ENCODE peak calls at places on chromosomes 2 and 18, in seven cellular contexts. U, L, A, K, R, Z and C are unnamed samples.

GRCh38 chr18:50949185-50949584 is 18.7 kb upstream of the ELAC1 start:
- DNase-seq in L (no peak), U (no peak), R (no peak), A (no peak), Z (no peak), K (no peak), C (no peak)

GRCh38 chr18:35605686-35606417 is 24.3 kb downstream of the GALNT1 start:
- DNase-seq in L (peak), U (no peak), A (no peak), Z (no peak), K (peak), R (no peak), C (no peak)

GRCh38 chr2:113216891-113217454 is 43.2 kb downstream of the PSD4 start:
- DNase-seq in K (no peak), U (no peak), R (no peak), Z (no peak), A (no peak), L (no peak), C (no peak)

GRCh38 chr2:143171817-143172216 is 42.6 kb downstream of the ARHGAP15 start:
- DNase-seq in L (peak), R (no peak), U (no peak), K (peak), A (no peak), Z (no peak), C (peak)

GRCh38 chr2:128414351-128414750 is 95.7 kb upstream of the HS6ST1 start:
- DNase-seq in Z (no peak), U (no peak), R (no peak), K (no peak), L (no peak), A (no peak), C (no peak)

GRCh38 chr18:11565716-11566115 is 43.7 kb upstream of the SLC35G4 start:
- DNase-seq in L (no peak), R (no peak), Z (no peak), A (no peak), U (no peak), K (no peak), C (no peak)

GRCh38 chr18:34760444-34760843 is 50.3 kb downstream of the DTNA start:
- DNase-seq in R (no peak), K (no peak), Z (no peak), A (no peak), L (no peak), U (no peak), C (no peak)

GRCh38 chr2:239944706-239945551 is 80.2 kb downstream of the NDUFA10 start:
- DNase-seq in Z (no peak), U (peak), L (peak), K (peak), A (no peak), R (no peak), C (no peak)

GRCh38 chr18:21134895-21135294 is 23.3 kb upstream of the ROCK1 start:
- DNase-seq in Z (no peak), K (peak), A (no peak), L (peak), R (no peak), U (no peak), C (peak)

GRCh38 chr2:136301012-136301411 is 183.1 kb upstream of the CXCR4 start:
- DNase-seq in A (no peak), Z (no peak), L (no peak), K (no peak), U (no peak), R (no peak), C (no peak)

GRCh38 chr2:96685592-96686459 is 43.3 kb downstream of the FER1L5 start:
- DNase-seq in U (no peak), L (peak), K (peak), R (no peak), A (no peak), Z (no peak), C (peak)

GRCh38 chr2:28276076-28276618 is 116.5 kb upstream of the FOSL2 start:
- DNase-seq in K (peak), U (peak), R (peak), L (peak), Z (peak), A (peak), C (peak)

DNA sequence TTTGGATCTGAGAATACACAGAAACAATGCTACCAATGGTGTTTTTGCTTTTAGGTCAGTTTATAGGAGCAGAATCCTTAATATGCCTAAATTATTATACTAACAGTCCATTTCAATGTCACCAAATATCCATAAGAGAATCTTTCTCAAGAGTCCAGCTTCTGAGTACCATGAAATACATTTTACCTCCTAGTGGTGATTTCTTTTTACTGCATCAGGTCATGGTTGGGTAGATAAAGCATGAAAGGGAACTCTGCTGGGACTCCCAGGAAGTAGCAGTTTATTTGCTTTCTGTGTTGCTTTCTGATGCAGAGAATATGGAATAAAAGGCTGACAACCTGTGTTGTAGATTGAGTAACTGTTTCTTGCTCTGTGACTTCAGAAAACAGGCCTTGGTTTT is 115.6 kb downstream of the PPP1R1C start:
- DNase-seq in K (no peak), R (no peak), A (no peak), Z (no peak), L (no peak), U (no peak), C (no peak)
- TF ChIP-seq CTCF in K (peak), R (peak), A (peak), Z (no peak), L (no peak), U (no peak), C (peak)

DNA sequence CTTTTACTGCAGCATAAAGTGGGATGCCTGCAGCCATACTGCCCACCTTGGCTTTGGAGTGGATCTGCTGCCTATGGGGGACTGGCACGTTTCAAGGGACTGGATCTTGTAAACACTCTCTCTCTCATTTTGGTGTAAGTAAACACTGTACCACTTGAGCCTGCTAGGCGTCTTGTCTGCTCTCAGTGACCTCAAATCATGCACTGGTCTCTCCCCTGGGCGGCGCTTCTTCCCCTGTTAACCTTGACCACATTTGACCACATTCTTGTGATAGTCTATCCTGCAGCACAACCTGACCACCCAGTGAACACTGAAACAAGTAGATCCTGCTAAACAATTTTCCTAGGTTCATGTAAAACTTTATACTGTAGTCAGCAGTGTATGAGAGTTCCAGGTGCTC is 82.6 kb upstream of the HNMT start:
- DNase-seq in U (no peak), L (no peak), Z (no peak), K (no peak), R (no peak), A (no peak), C (no peak)
- H3K4me3 ChIP-seq in U (no peak), L (no peak), Z (no peak), K (no peak), R (no peak), A (no peak), C (no peak)

GRCh38 chr2:69720922-69721491 is 20.9 kb upstream of the ANXA4 start:
- DNase-seq in L (no peak), Z (no peak), U (no peak), A (no peak), R (no peak), K (no peak), C (no peak)

GRCh38 chr2:69717902-69718301 is 24.0 kb upstream of the ANXA4 start:
- DNase-seq in Z (no peak), A (no peak), R (no peak), K (no peak), U (no peak), L (no peak), C (peak)

GRCh38 chr2:69723791-69724190 is 18.1 kb upstream of the ANXA4 start:
- DNase-seq in R (no peak), U (no peak), K (no peak), A (no peak), Z (no peak), L (no peak), C (no peak)

GRCh38 chr2:69718338-69718965 is 23.5 kb upstream of the ANXA4 start:
- DNase-seq in U (no peak), Z (no peak), L (no peak), A (no peak), R (no peak), K (no peak), C (no peak)

DNA sequence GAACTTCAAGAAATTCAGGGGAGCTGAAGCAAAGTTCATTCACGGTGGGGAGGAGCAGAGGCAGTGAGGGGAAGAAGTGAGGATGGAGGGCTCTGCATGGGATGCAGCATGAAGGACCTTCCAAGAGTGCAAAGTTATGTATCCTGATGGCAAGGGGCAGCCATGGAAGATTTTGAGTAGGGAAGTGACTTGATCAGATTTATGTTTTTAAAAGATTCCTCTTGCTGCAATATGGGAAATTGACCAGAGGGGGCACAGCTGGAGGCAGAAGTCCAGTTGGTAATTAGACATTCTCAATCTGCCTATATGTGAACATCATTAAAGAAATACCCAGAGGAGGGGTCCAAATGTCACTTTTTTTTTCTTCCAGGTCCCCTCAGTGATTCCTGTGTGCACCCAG is 21.5 kb upstream of the ANXA4 start:
- DNase-seq in L (no peak), U (no peak), A (no peak), R (no peak), Z (no peak), K (peak), C (no peak)
- TF ChIP-seq CTCF in L (peak), U (no peak), A (peak), R (peak), Z (no peak), K (peak), C (peak)

GRCh38 chr2:36427790-36428243 is 72.2 kb downstream of the CRIM1 start:
- DNase-seq in K (no peak), Z (no peak), U (no peak), A (no peak), R (no peak), L (no peak), C (peak)

GRCh38 chr2:36420569-36421164 is 65.1 kb downstream of the CRIM1 start:
- DNase-seq in K (no peak), L (no peak), R (no peak), U (no peak), Z (no peak), A (no peak), C (no peak)

GRCh38 chr2:36423619-36424120 is 68.1 kb downstream of the CRIM1 start:
- DNase-seq in A (no peak), R (no peak), L (no peak), U (no peak), Z (no peak), K (no peak), C (no peak)

GRCh38 chr2:36425771-36426340 is 70.3 kb downstream of the CRIM1 start:
- DNase-seq in Z (no peak), L (no peak), A (no peak), K (no peak), U (no peak), R (no peak), C (peak)

DNA sequence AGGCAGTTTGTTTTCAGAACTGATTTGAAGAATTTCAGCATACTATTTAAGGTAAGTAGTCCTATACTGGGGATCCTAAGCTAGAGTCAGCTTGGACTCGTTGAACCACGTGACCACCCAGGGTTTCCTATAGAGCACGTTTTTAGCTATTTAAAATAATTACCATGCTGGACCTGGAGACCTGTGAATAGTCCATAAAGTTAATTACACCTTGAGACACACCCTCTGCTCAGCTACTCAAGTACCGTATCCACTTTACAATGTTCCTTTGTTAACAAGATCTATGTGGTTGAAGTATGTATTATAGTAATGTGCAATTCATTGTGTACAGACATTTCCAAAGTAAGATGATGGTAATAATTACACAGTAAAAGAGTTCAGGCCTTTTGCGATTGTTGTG is 67.6 kb downstream of the CRIM1 start:
- DNase-seq in U (no peak), K (no peak), R (no peak), L (no peak), A (no peak), Z (no peak), C (no peak)
- H3K4me3 ChIP-seq in U (no peak), K (no peak), R (no peak), L (no peak), A (no peak), Z (no peak), C (no peak)

GRCh38 chr2:9174771-9175441 is 31.7 kb upstream of the ASAP2 start:
- DNase-seq in Z (no peak), K (peak), L (peak), A (peak), U (no peak), R (no peak), C (peak)

GRCh38 chr2:9178905-9179571 is 27.6 kb upstream of the ASAP2 start:
- DNase-seq in A (peak), U (peak), R (no peak), K (peak), Z (no peak), L (peak), C (peak)

GRCh38 chr2:9179572-9180201 is 26.9 kb upstream of the ASAP2 start:
- DNase-seq in U (peak), L (peak), R (peak), A (no peak), Z (peak), K (peak), C (peak)

DNA sequence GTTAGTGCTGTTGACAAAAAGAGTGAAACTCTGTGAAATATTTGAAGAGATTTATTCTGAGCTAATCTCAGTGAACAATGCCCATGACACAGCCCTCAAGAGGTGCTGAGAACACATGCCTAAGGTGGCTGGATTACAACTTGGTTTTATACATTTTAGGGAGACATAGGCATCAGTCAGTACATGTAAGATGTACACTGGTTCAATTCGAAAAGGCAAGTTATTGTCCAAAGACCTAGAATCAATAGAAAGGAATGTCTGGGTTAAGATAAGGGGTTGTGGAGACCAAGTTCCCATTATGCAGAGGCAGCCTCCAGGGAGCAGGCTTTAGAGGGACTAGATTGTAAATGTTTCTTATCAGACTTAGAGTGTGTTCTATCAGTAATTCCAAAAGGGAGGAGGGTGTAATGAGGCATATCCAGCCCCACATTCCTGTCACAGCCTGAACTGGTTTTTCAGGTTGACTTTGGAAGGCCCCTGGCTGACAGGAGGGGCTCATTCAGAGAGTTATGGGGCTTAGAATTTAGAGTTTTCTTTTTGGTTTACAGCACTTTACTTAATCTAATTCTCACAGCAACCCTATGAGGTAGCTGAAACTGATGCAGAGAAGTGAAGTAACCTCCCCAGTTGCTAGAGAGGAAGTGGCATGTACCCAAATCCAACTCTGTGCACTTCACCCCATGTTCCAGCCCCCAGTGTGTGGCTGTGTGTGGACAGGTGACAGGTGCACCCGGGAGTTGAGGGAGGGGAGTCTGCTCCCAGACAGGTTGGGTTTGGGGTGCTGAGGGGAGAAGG is 28.3 kb upstream of the ASAP2 start:
- DNase-seq in Z (no peak), K (no peak), R (no peak), A (no peak), U (no peak), L (no peak), C (no peak)
- TF ChIP-seq CTCF in Z (no peak), K (no peak), R (no peak), A (no peak), U (no peak), L (no peak), C (no peak)

GRCh38 chr2:199581504-199581903 is 123.8 kb upstream of the SATB2 start:
- DNase-seq in R (no peak), K (no peak), L (no peak), U (no peak), A (no peak), Z (no peak), C (no peak)
- H3K4me3 ChIP-seq in R (no peak), K (no peak), L (peak), U (peak), A (no peak), Z (no peak), C (peak)